ENCODE peak calls at places on chromosomes 1 and 21, in four cellular contexts. O is hepatocyte, C is neural progenitor cell, E is adrenal gland. R is an unnamed sample. For H3K4me1 and H3K9me3, the result is how much of the 10 kb centered on the place peaks cover.

GRCh38 chr1:12194666-12195216 is 27.9 kb downstream of the TNFRSF1B start:
- DNase-seq in O (no peak), C (no peak), E (no peak), R (no peak)

GRCh38 chr1:56516539-56517252 is 62.7 kb downstream of the PLPP3 start:
- DNase-seq in O (peak), C (no peak), E (no peak), R (no peak)

GRCh38 chr1:54516249-54516920 is 31.6 kb upstream of the ACOT11 start:
- DNase-seq in O (no peak), C (no peak), E (no peak), R (no peak)

GRCh38 chr1:244835276-244836134 is at the start of gene COX20:
- DNase-seq in O (peak), C (peak), E (peak), R (peak)

GRCh38 chr1:167054531-167054930 is 35.6 kb downstream of the GPA33 start:
- DNase-seq in O (no peak), C (no peak), E (no peak), R (no peak)

GRCh38 chr1:23393706-23394105 is 24.1 kb upstream of the ZNF436 start:
- DNase-seq in O (no peak), C (no peak), E (peak), R (no peak)

GRCh38 chr1:44423706-44424546 is 18.9 kb downstream of the RNF220 start:
- DNase-seq in O (peak), C (no peak), E (no peak), R (no peak)

GRCh38 chr21:34802180-34802899 is 133.5 kb downstream of the CLIC6 start:
- DNase-seq in O (no peak), C (no peak), E (no peak), R (no peak)

GRCh38 chr1:151282883-151283725 is 1.0 kb downstream of the ZNF687 start:
- DNase-seq in O (peak), C (peak), E (peak), R (peak)

GRCh38 chr1:110291241-110292030 is 47.7 kb upstream of the RBM15 start:
- DNase-seq in O (peak), C (no peak), E (peak), R (no peak)

GRCh38 chr1:66197785-66198184 is 336.2 kb upstream of the SGIP1 start:
- DNase-seq in O (peak), C (no peak), E (no peak), R (no peak)

GRCh38 chr1:32062867-32063230 is 9.9 kb upstream of the TMEM39B start:
- DNase-seq in O (no peak), C (no peak), E (no peak), R (no peak)

GRCh38 chr1:37177230-37177864 is 143.0 kb upstream of the GRIK3 start:
- DNase-seq in O (peak), C (peak), E (peak), R (peak)

GRCh38 chr1:24659166-24659904 is 16.2 kb downstream of the SRRM1 start:
- DNase-seq in O (no peak), C (no peak), E (no peak), R (no peak)

GRCh38 chr1:204466416-204467405 is 27.9 kb downstream of the PIK3C2B start:
- DNase-seq in O (no peak), C (no peak), E (no peak), R (peak)

DNA sequence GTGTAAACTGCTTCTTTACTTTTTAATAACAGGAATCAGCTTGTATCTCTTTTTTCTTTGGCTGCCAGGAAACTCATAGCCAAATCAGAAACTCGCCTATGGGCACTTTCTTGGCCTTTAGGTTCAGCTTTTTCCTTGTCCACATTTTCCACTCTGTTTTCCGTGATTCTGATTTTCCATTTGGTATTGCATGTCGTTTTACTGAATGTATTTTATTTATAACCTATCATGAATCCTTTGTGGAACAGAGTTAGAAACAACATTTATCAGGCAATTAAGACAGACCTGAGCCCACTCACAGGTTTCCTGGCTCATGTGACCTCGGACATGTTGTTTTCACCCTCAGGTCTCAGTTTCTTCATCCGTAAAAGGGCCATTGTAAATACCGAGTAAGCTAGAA is 5.3 kb upstream of the ECE1 start:
- DNase-seq in O (no peak), C (no peak), E (no peak), R (no peak)
- H3K4me1 ChIP-seq in O (under half), C (under half), E (under half), R (under half)

DNA sequence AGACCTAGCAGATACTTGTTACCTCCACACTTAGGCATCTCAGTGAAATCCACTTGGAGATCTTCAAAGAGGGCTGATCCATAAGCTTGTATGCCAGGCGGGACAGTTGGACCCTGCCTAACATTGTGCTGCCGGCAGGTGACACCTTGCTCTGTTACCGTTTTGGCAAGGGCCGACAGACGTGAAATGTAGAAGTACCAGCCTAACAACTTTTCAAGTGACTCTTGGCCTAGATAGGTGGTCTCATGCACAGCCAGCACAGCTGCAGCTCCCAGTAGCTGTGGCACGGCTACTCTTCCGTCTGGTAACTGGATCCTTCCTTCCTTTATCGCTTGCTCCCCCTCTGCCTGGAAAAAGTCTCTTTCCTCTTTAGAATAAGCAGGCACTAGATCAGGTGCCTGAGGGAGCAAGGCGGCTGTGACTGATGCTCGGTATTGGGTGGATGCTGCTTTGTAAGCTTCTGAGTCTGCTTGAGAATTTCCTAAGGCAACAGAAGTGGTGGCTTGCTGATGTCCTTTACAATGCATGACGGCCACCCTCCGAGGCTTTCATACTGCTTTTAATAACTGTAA is 713.5 kb downstream of the AMY1C start:
- DNase-seq in O (no peak), C (no peak), E (no peak), R (no peak)
- H3K9me3 ChIP-seq in O (under half), C (under half), E (under half), R (under half)

GRCh38 chr21:43726686-43727570 is 8.0 kb downstream of the PDXK start:
- DNase-seq in O (no peak), C (no peak), E (peak), R (no peak)
- H3K4me1 ChIP-seq in O (under half), C (under half), E (under half), R (under half)

GRCh38 chr1:43247256-43247921 is 22.4 kb upstream of the TMEM125 start:
- DNase-seq in O (no peak), C (no peak), E (no peak), R (no peak)
- H3K9me3 ChIP-seq in O (under half), C (under half), E (under half), R (under half)

R was measured in SJCRH30.